ENCODE peak calls at places on chromosomes 7 and 10, in five cellular contexts. Q is GM23248; O is AG04449; E is activated T-cell treated with anti-CD3 and anti-CD28 coated beads, Interleukin-2, amount 50 U/mL, for 72 hours; F is RCC 7860. V is an unnamed sample.

GRCh38 chr7:22700559-22701002 is 26.4 kb upstream of the IL6 start:
- DNase-seq in F (no peak), Q (peak), O (no peak), E (no peak), V (no peak)

GRCh38 chr10:52644678-52645434 is 127.7 kb downstream of the MBL2 start:
- DNase-seq in Q (peak), E (peak), O (no peak), F (peak), V (no peak)

GRCh38 chr7:123712619-123713018 is 36.2 kb downstream of the WASL start:
- DNase-seq in Q (peak), F (peak), O (peak), E (no peak), V (no peak)

GRCh38 chr7:116963234-116963633 is 9.9 kb downstream of the ST7 start:
- DNase-seq in Q (no peak), O (no peak), F (no peak), E (no peak), V (no peak)

GRCh38 chr10:43193496-43194080 is 55.3 kb downstream of the CSGALNACT2 start:
- DNase-seq in E (no peak), F (no peak), Q (no peak), O (no peak), V (no peak)

GRCh38 chr7:29565186-29565540 is 1.5 kb downstream of the PRR15 start:
- DNase-seq in O (no peak), E (no peak), F (no peak), Q (peak), V (no peak)

GRCh38 chr7:121003986-121004685 is 15.6 kb downstream of the CPED1 start:
- DNase-seq in F (no peak), E (no peak), Q (no peak), O (no peak), V (no peak)

GRCh38 chr7:55171157-55171556 is 152.3 kb downstream of the EGFR start:
- DNase-seq in O (no peak), E (no peak), F (no peak), Q (no peak), V (no peak)

GRCh38 chr10:90751107-90751997 is 106.5 kb downstream of the HTR7 start:
- DNase-seq in Q (peak), F (peak), O (no peak), E (peak), V (peak)

GRCh38 chr10:112973805-112974204 is 23.8 kb downstream of the TCF7L2 start:
- DNase-seq in F (no peak), Q (no peak), E (no peak), O (no peak), V (no peak)

GRCh38 chr10:90087197-90088007 is 386.0 kb downstream of the KIF20B start:
- DNase-seq in F (no peak), Q (no peak), E (peak), O (no peak), V (peak)

GRCh38 chr10:14560794-14561765 is 213.6 kb downstream of the FAM107B start:
- DNase-seq in O (no peak), Q (no peak), E (peak), F (no peak), V (no peak)

GRCh38 chr10:89262331-89263020 is 10.9 kb upstream of the LIPA start:
- DNase-seq in F (peak), Q (peak), E (no peak), O (peak), V (peak)

GRCh38 chr7:131800008-131800407 is 243.6 kb upstream of the PODXL start:
- DNase-seq in O (no peak), E (no peak), F (no peak), Q (no peak), V (no peak)

GRCh38 chr10:117254774-117255735 is 14.1 kb downstream of the SLC18A2 start:
- DNase-seq in Q (no peak), F (no peak), O (no peak), E (no peak), V (no peak)

GRCh38 chr10:122911889-122912484 is 1.6 kb downstream of the FAM24A start:
- DNase-seq in F (peak), E (peak), Q (peak), O (no peak), V (peak)

GRCh38 chr7:27655184-27655583 is 7.5 kb downstream of the HIBADH start:
- DNase-seq in F (no peak), E (no peak), O (no peak), Q (no peak), V (no peak)

GRCh38 chr10:43199088-43199683 is 60.9 kb downstream of the CSGALNACT2 start:
- DNase-seq in O (no peak), F (no peak), Q (no peak), E (no peak), V (no peak)

GRCh38 chr10:44853148-44853734 is 57.9 kb upstream of the TMEM72 start:
- DNase-seq in E (no peak), Q (peak), F (no peak), O (no peak), V (no peak)

GRCh38 chr10:89391882-89392756 is at the start of gene IFIT1:
- DNase-seq in O (peak), Q (peak), F (peak), E (no peak), V (no peak)

GRCh38 chr7:102228935-102229334 is 57.7 kb upstream of the SH2B2 start:
- DNase-seq in E (no peak), Q (no peak), O (no peak), F (no peak), V (no peak)

GRCh38 chr10:67308912-67309311 is 383.1 kb downstream of the LRRTM3 start:
- DNase-seq in E (no peak), O (no peak), F (no peak), Q (no peak), V (no peak)

GRCh38 chr7:34091330-34091917 is 186.1 kb downstream of the BMPER start:
- DNase-seq in F (peak), Q (peak), E (no peak), O (no peak), V (no peak)

GRCh38 chr10:87058171-87058570 is 36.5 kb downstream of the GLUD1 start:
- DNase-seq in E (no peak), F (no peak), O (no peak), Q (no peak), V (no peak)

GRCh38 chr10:117004627-117005453 is at the start of gene SHTN1:
- DNase-seq in F (peak), O (no peak), Q (peak), E (peak), V (peak)